ENCODE peak calls at places on chromosomes 13 and 19, in five cellular contexts. K, I, C, Q and H are unnamed samples.

GRCh38 chr13:61410266-61410665 is 5.4 kb downstream of the PCDH20 start:
- DNase-seq in Q (no peak), C (no peak), I (no peak), K (no peak), H (no peak)

GRCh38 chr13:73133536-73133935 is 74.7 kb downstream of the KLF5 start:
- DNase-seq in I (no peak), Q (no peak), K (no peak), C (no peak), H (no peak)

GRCh38 chr13:113863511-113864302 is at the start of gene GAS6:
- DNase-seq in Q (peak; percentile 22), C (no peak), I (no peak), K (no peak), H (peak; percentile 77)

GRCh38 chr13:23381877-23382276 is 51.6 kb downstream of the SACS start:
- DNase-seq in C (no peak), Q (no peak), I (no peak), K (no peak), H (no peak)

GRCh38 chr19:38557205-38557799 is 60.5 kb downstream of the MAP4K1 start:
- DNase-seq in I (no peak), C (no peak), Q (peak; percentile 11), K (peak; percentile 45), H (peak; percentile 71)

GRCh38 chr13:72104656-72105180 is 237.7 kb upstream of the DACH1 start:
- DNase-seq in Q (no peak), K (no peak), I (no peak), C (no peak), H (no peak)

GRCh38 chr19:44236384-44236783 is 23.3 kb upstream of the ZNF233 start:
- DNase-seq in I (no peak), C (no peak), K (no peak), Q (no peak), H (no peak)

GRCh38 chr19:43651758-43652545 is 12.3 kb upstream of the CADM4 start:
- DNase-seq in Q (peak; percentile 30), I (no peak), K (peak; percentile 60), C (no peak), H (peak; percentile 70)

GRCh38 chr13:45809810-45810394 is 41.7 kb downstream of the SIAH3 start:
- DNase-seq in Q (no peak), K (no peak), I (peak; percentile 32), C (no peak), H (no peak)

GRCh38 chr13:31538067-31539042 is 201.0 kb upstream of the RXFP2 start:
- DNase-seq in C (no peak), K (no peak), Q (no peak), I (no peak), H (no peak)

GRCh38 chr13:29520671-29521070 is 74.8 kb downstream of the SLC7A1 start:
- DNase-seq in I (no peak), K (no peak), Q (no peak), C (no peak), H (no peak)

GRCh38 chr13:33070713-33071112 is 54.5 kb downstream of the KL start:
- DNase-seq in I (no peak), K (no peak), Q (no peak), C (no peak), H (no peak)

GRCh38 chr19:55600336-55601028 is 394 bp downstream of the ZNF524 start:
- DNase-seq in I (no peak), K (no peak), Q (no peak), C (peak; percentile 67), H (no peak)

GRCh38 chr13:21372530-21372929 is 86.6 kb downstream of the ZDHHC20 start:
- DNase-seq in I (no peak), Q (no peak), C (no peak), K (no peak), H (no peak)

GRCh38 chr19:17125728-17126677 is 50.4 kb downstream of the MYO9B start:
- DNase-seq in Q (peak; percentile 74), K (peak; percentile 74), I (peak; percentile 79), C (no peak), H (peak; percentile 75)

GRCh38 chr13:39803851-39804250 is 148.4 kb downstream of the COG6 start:
- DNase-seq in I (no peak), C (no peak), Q (no peak), K (no peak), H (no peak)

GRCh38 chr19:3538965-3539742 is at the start of gene TEKTIP1:
- DNase-seq in K (no peak), I (no peak), C (no peak), Q (no peak), H (no peak)

GRCh38 chr19:17718988-17719711 is at the start of gene MAP1S:
- DNase-seq in K (peak; percentile 72), I (no peak), Q (peak; percentile 55), C (no peak), H (peak; percentile 96)

GRCh38 chr13:97753942-97754670 is 199.4 kb upstream of the IPO5 start:
- DNase-seq in C (no peak), I (no peak), K (no peak), Q (no peak), H (no peak)

GRCh38 chr19:17376935-17377600 is at the start of gene PLVAP:
- DNase-seq in C (no peak), K (no peak), Q (no peak), I (peak; percentile 75), H (no peak)

GRCh38 chr13:78806457-78806856 is 147.5 kb upstream of the OBI1 start:
- DNase-seq in I (no peak), K (no peak), C (no peak), Q (no peak), H (no peak)

GRCh38 chr19:49186108-49186507 is 28.5 kb downstream of the TRPM4 start:
- DNase-seq in I (no peak), K (no peak), Q (no peak), C (no peak), H (no peak)

GRCh38 chr19:11446652-11447301 is 11.3 kb downstream of the PRKCSH start:
- DNase-seq in I (no peak), K (peak; percentile 65), C (no peak), Q (peak; percentile 47), H (peak; percentile 79)

GRCh38 chr13:109844396-109844795 is 58.0 kb upstream of the IRS2 start:
- DNase-seq in Q (no peak), K (no peak), I (no peak), C (no peak), H (no peak)

GRCh38 chr19:34474233-34474989 is 7.1 kb upstream of the WTIP start:
- DNase-seq in I (peak; percentile 48), C (no peak), Q (no peak), K (no peak), H (no peak)

GRCh38 chr19:46378268-46378667 is 31.4 kb downstream of the PPP5C start:
- DNase-seq in I (no peak), Q (no peak), K (no peak), C (no peak), H (no peak)

GRCh38 chr19:43420954-43421353 is 6.3 kb downstream of the TEX101 start:
- DNase-seq in C (no peak), K (no peak), Q (no peak), I (no peak), H (no peak)

GRCh38 chr13:44649834-44650233 is 73.7 kb upstream of the TSC22D1 start:
- DNase-seq in Q (no peak), C (no peak), K (no peak), I (no peak), H (no peak)

GRCh38 chr13:25928941-25929505 is 122.8 kb downstream of the SHISA2 start:
- DNase-seq in C (no peak), K (no peak), Q (no peak), I (no peak), H (no peak)

GRCh38 chr13:32211788-32212187 is 103.4 kb downstream of the ZAR1L start:
- DNase-seq in I (no peak), Q (no peak), K (no peak), C (no peak), H (no peak)

GRCh38 chr19:51091126-51091525 is 8.4 kb upstream of the KLK14 start:
- DNase-seq in C (no peak), I (no peak), K (no peak), Q (no peak), H (no peak)

GRCh38 chr13:25939961-25940687 is 111.7 kb downstream of the SHISA2 start:
- DNase-seq in I (no peak), K (no peak), C (no peak), Q (no peak), H (no peak)

GRCh38 chr19:3627351-3627723 is 747 bp upstream of the CACTIN start:
- DNase-seq in Q (no peak), C (no peak), I (no peak), K (no peak), H (no peak)

GRCh38 chr13:105541565-105541964 is 993.9 kb downstream of the EFNB2 start:
- DNase-seq in Q (no peak), C (no peak), I (no peak), K (no peak), H (no peak)

GRCh38 chr13:106762711-106763110 is 194.8 kb upstream of the ARGLU1 start:
- DNase-seq in I (no peak), C (no peak), Q (no peak), K (no peak), H (no peak)

GRCh38 chr19:28358604-28359003 is 854.3 kb downstream of the UQCRFS1 start:
- DNase-seq in I (no peak), K (no peak), Q (no peak), C (no peak), H (no peak)

GRCh38 chr19:29872224-29872731 is 60.5 kb downstream of the CCNE1 start:
- DNase-seq in I (no peak), K (no peak), Q (no peak), C (no peak), H (peak; percentile 41)
- TF ChIP-seq CTCF in I (peak; percentile 22), K (no peak), Q (no peak), C (no peak), H (no peak)

GRCh38 chr19:33373701-33374405 is at the start of gene CEBPG:
- DNase-seq in Q (peak; percentile 62), K (peak; percentile 61), I (no peak), C (no peak), H (peak; percentile 87)
- TF ChIP-seq CTCF in Q (peak; percentile 32), K (peak; percentile 22), I (peak; percentile 33), C (no peak), H (peak; percentile 7)

GRCh38 chr19:36113895-36114762 is 546 bp downstream of the POLR2I start:
- DNase-seq in C (no peak), Q (peak; percentile 12), I (no peak), K (no peak), H (peak; percentile 47)
- TF ChIP-seq CTCF in C (no peak), Q (no peak), I (no peak), K (no peak), H (no peak)

DNA sequence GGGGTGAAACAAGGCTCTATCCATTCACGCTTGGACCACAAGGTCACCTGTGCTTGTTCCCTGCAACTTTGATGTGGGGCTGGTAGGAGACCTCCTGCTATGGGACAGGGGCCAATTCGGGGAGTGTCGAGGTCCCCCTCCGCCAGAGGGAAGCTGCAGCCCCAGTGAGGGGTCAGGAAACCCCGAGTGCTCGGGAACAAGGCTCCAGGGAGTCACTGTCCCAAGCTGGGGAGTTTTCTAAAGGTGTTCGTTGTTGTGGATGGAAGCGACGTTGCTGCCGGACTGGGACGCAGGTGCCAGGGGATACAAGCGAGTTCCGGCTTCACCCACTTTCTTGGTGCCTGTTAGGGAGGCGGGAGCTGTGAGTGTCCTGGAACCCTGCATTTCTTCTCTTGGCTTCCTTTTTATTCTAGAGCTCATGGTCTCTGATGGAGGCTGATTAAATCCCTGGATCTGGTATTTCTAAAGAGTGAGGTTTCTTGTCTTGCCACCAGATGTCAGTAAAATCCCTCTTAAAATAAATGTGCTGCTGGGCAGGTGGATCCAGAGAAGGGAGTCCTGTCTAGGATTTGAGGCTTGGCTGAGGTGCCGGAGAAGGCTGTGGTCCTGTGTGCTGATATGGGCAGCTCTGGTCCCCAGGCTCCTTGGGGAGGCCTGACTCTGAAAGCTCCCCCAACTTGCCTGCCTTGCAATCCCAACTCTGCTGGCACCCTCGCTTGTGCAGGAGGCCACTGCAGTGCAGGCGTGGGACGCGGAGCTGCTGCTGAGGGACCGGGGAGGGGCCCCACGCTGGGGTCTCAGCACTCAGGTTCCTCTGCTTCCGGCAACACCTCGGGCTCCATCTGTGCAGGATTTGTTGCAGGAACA is 153.9 kb downstream of the TEX29 start:
- DNase-seq in I (peak; percentile 50), C (no peak), Q (no peak), K (no peak), H (peak; percentile 50)
- TF ChIP-seq CTCF in I (peak; percentile 70), C (peak; percentile 12), Q (no peak), K (peak; percentile 22), H (no peak)